ENCODE peak calls at places on chromosome 13, in five cellular contexts. One of them, this sample, is unnamed.

GRCh38 chr13:97468331-97468730 is 34.4 kb downstream of the RAP2A start:
- DNase-seq in activated CD4-positive, alpha-beta T cell treated with anti-CD3 and anti-CD28 coated beads, Interleukin-2, amount 10 ng/mL, durations not matched to agents 7 days and 5 days: no peak
- DNase-seq in ELF-1: no peak
- DNase-seq in anterior cingulate cortex: no peak
- DNase-seq in B cell: no peak
- DNase-seq in this sample: no peak

GRCh38 chr13:24802074-24802473 is 38.1 kb downstream of the RNF17 start:
- DNase-seq in activated CD4-positive, alpha-beta T cell treated with anti-CD3 and anti-CD28 coated beads, Interleukin-2, amount 10 ng/mL, durations not matched to agents 7 days and 5 days: no peak
- DNase-seq in ELF-1: no peak
- DNase-seq in anterior cingulate cortex: no peak
- DNase-seq in B cell: no peak
- DNase-seq in this sample: no peak

GRCh38 chr13:50403311-50403710 is 388.1 kb downstream of the KCNRG start:
- DNase-seq in activated CD4-positive, alpha-beta T cell treated with anti-CD3 and anti-CD28 coated beads, Interleukin-2, amount 10 ng/mL, durations not matched to agents 7 days and 5 days: no peak
- DNase-seq in ELF-1: peak
- DNase-seq in anterior cingulate cortex: no peak
- DNase-seq in B cell: no peak
- DNase-seq in this sample: no peak

GRCh38 chr13:29496241-29496712 is 99.2 kb downstream of the SLC7A1 start:
- DNase-seq in activated CD4-positive, alpha-beta T cell treated with anti-CD3 and anti-CD28 coated beads, Interleukin-2, amount 10 ng/mL, durations not matched to agents 7 days and 5 days: no peak
- DNase-seq in ELF-1: no peak
- DNase-seq in anterior cingulate cortex: no peak
- DNase-seq in B cell: peak
- DNase-seq in this sample: peak

GRCh38 chr13:52010890-52011689 is at the start of gene ATP7B:
- DNase-seq in activated CD4-positive, alpha-beta T cell treated with anti-CD3 and anti-CD28 coated beads, Interleukin-2, amount 10 ng/mL, durations not matched to agents 7 days and 5 days: peak
- DNase-seq in ELF-1: peak
- DNase-seq in anterior cingulate cortex: no peak
- DNase-seq in B cell: peak
- DNase-seq in this sample: peak

GRCh38 chr13:100987993-100988392 is 313.4 kb upstream of the TMTC4 start:
- DNase-seq in activated CD4-positive, alpha-beta T cell treated with anti-CD3 and anti-CD28 coated beads, Interleukin-2, amount 10 ng/mL, durations not matched to agents 7 days and 5 days: no peak
- DNase-seq in ELF-1: peak
- DNase-seq in anterior cingulate cortex: peak
- DNase-seq in B cell: no peak
- DNase-seq in this sample: no peak

GRCh38 chr13:98222081-98222554 is 45.0 kb upstream of the RNF113B start:
- DNase-seq in activated CD4-positive, alpha-beta T cell treated with anti-CD3 and anti-CD28 coated beads, Interleukin-2, amount 10 ng/mL, durations not matched to agents 7 days and 5 days: no peak
- DNase-seq in ELF-1: no peak
- DNase-seq in anterior cingulate cortex: no peak
- DNase-seq in B cell: no peak
- DNase-seq in this sample: no peak

GRCh38 chr13:72004975-72005374 is 138.0 kb upstream of the DACH1 start:
- DNase-seq in activated CD4-positive, alpha-beta T cell treated with anti-CD3 and anti-CD28 coated beads, Interleukin-2, amount 10 ng/mL, durations not matched to agents 7 days and 5 days: no peak
- DNase-seq in ELF-1: no peak
- DNase-seq in anterior cingulate cortex: no peak
- DNase-seq in B cell: no peak
- DNase-seq in this sample: no peak

GRCh38 chr13:103523853-103524252 is 457.6 kb upstream of the SLC10A2 start:
- DNase-seq in activated CD4-positive, alpha-beta T cell treated with anti-CD3 and anti-CD28 coated beads, Interleukin-2, amount 10 ng/mL, durations not matched to agents 7 days and 5 days: no peak
- DNase-seq in ELF-1: no peak
- DNase-seq in anterior cingulate cortex: no peak
- DNase-seq in B cell: no peak
- DNase-seq in this sample: no peak

GRCh38 chr13:75618308-75618707 is 17.8 kb upstream of the LMO7 start:
- DNase-seq in activated CD4-positive, alpha-beta T cell treated with anti-CD3 and anti-CD28 coated beads, Interleukin-2, amount 10 ng/mL, durations not matched to agents 7 days and 5 days: no peak
- DNase-seq in ELF-1: no peak
- DNase-seq in anterior cingulate cortex: no peak
- DNase-seq in B cell: no peak
- DNase-seq in this sample: no peak

GRCh38 chr13:48679941-48680630 is 26.4 kb downstream of the CYSLTR2 start:
- DNase-seq in activated CD4-positive, alpha-beta T cell treated with anti-CD3 and anti-CD28 coated beads, Interleukin-2, amount 10 ng/mL, durations not matched to agents 7 days and 5 days: no peak
- DNase-seq in ELF-1: no peak
- DNase-seq in anterior cingulate cortex: no peak
- DNase-seq in B cell: no peak
- DNase-seq in this sample: no peak